ENCODE peak calls at places on chromosomes 2 and 18, in ten cellular contexts. X is brain microvascular endothelial cell, L is PC-3, U is DND-41, S is GM23338, G is HL-60, I is mammary epithelial cell, O is colonic mucosa, K is testis, H is K562. Y is an unnamed sample.

GRCh38 chr2:204108874-204109295 is 172.3 kb downstream of the ICOS start:
- DNase-seq in X (no peak), L (no peak), U (no peak), S (no peak), G (no peak), I (no peak), O (no peak), K (no peak), H (no peak), Y (no peak)

GRCh38 chr2:1081411-1082225 is 131.0 kb downstream of the SNTG2 start:
- DNase-seq in X (no peak), L (no peak), U (no peak), S (no peak), G (no peak), I (no peak), O (peak), K (peak), H (no peak), Y (no peak)

GRCh38 chr2:39377226-39377939 is 59.7 kb downstream of the MAP4K3 start:
- DNase-seq in X (no peak), L (no peak), U (no peak), S (no peak), G (no peak), I (no peak), O (no peak), K (no peak), H (no peak), Y (no peak)

GRCh38 chr2:15006667-15007066 is 374.1 kb downstream of the LRATD1 start:
- DNase-seq in X (no peak), L (no peak), U (no peak), S (no peak), G (no peak), I (peak), O (no peak), K (no peak), H (no peak), Y (no peak)

GRCh38 chr2:232489516-232490220 is 2.0 kb upstream of the ECEL1 start:
- DNase-seq in X (no peak), L (no peak), U (no peak), S (no peak), G (no peak), I (no peak), O (no peak), K (no peak), H (no peak), Y (no peak)

GRCh38 chr18:12092398-12093229 is 1.0 kb upstream of the ANKRD62 start:
- DNase-seq in X (no peak), L (peak), U (no peak), S (peak), G (no peak), I (no peak), O (peak), K (no peak), H (peak), Y (peak)

GRCh38 chr18:75204978-75205759 is 3.8 kb downstream of the PTGR3 start:
- DNase-seq in X (no peak), L (no peak), U (no peak), S (peak), G (no peak), I (no peak), O (no peak), K (no peak), H (no peak), Y (no peak)

GRCh38 chr2:11342561-11343343 is 1.7 kb downstream of the ROCK2 start:
- DNase-seq in X (peak), L (peak), U (no peak), S (no peak), G (no peak), I (peak), O (peak), K (peak), H (no peak), Y (peak)

GRCh38 chr2:170396799-170397459 is 219.0 kb downstream of the MYO3B start:
- DNase-seq in X (no peak), L (peak), U (no peak), S (peak), G (peak), I (no peak), O (no peak), K (no peak), H (no peak), Y (peak)

GRCh38 chr2:84247532-84247931 is 211.5 kb downstream of the SUCLG1 start:
- DNase-seq in X (no peak), L (peak), U (no peak), S (no peak), G (no peak), I (peak), O (no peak), K (no peak), H (no peak), Y (peak)

GRCh38 chr2:190456833-190457232 is 48.7 kb downstream of the MFSD6 start:
- DNase-seq in X (no peak), L (no peak), U (no peak), S (no peak), G (no peak), I (no peak), O (no peak), K (no peak), H (no peak), Y (no peak)

GRCh38 chr18:70522183-70522582 is 233.3 kb downstream of the SOCS6 start:
- DNase-seq in X (no peak), L (no peak), U (no peak), S (no peak), G (no peak), I (no peak), O (no peak), K (no peak), H (no peak), Y (no peak)

GRCh38 chr2:64770781-64771334 is 117.1 kb upstream of the SERTAD2 start:
- DNase-seq in X (peak), L (peak), U (no peak), S (no peak), G (no peak), I (peak), O (peak), K (peak), H (no peak), Y (peak)
- H3K27ac ChIP-seq in X (no peak), L (peak), U (no peak), S (no peak), G (no peak), I (no peak), O (no peak), K (no peak), H (no peak), Y (peak)

DNA sequence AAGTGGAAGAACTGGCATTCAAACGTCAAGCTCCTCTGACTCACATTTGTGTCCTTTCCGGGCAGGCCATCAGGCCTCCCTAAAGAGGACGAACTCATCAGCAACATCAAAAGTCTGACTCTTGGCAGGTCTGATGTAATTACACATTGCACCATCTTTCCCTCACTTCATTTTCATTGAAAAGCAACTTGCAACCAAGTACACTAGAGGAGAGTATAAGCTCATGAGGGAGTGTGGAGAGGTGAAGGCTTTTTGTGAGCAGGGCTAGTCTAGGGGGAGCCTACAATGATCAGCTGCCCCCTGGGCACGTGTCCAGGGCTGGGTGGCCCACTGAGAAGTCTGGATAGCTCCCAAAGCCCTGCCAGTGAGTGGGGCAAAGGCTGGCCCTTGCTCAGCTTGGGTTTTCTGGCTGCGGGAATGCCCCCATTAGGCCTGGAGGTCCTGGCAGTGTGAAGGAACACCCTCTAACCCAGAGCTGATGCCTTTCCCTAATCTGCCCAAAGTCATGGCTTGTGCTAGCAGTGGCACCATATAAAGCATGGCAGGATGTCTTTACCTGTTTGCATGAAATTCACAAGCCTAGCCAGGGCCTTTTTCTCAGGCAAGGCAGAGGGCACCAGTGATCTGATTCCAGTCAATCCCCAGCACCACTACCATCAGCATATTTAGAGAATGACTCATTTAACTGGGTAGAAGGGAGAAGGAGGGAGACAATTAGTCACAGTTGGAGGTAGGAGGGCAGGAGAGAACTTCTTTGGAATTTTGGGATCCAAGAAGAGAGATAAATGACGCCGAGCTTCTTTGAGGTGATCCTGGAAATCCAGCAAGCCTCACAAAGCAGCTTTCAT is 8.5 kb upstream of the DAW1 start:
- DNase-seq in X (peak), L (peak), U (no peak), S (peak), G (peak), I (peak), O (no peak), K (no peak), H (no peak), Y (peak)
- TF ChIP-seq CTCF in X (peak), L (peak), U (no peak), S (no peak), G (no peak), I (peak), O (no peak), K (no peak), H (no peak), Y (no peak)

GRCh38 chr2:200922439-200922838 is 33.3 kb downstream of the NIF3L1 start:
- DNase-seq in X (no peak), L (no peak), U (no peak), S (no peak), G (no peak), I (no peak), O (no peak), K (no peak), H (no peak), Y (no peak)
- H3K27ac ChIP-seq in X (no peak), L (no peak), U (no peak), S (no peak), G (no peak), I (no peak), O (no peak), K (no peak), H (no peak), Y (no peak)

DNA sequence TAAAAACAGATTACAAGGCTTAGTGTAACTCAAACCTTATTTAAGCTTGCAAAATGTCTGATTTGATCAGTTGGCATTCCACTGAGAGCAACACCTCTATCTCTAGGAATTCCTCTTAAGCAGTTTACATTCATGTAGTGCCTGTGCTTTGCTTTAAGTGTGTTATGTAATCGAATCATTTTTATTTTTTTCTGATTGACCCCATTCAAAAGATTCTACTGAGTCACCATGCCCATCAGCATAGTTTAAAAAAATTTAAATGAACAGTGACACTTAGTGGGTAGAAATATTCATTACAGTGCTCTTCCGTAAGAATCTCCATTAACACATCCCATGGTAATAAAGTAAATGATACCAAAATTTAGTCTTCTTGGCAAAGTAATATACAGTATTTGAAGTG is 67.8 kb upstream of the SLC4A10 start:
- DNase-seq in X (no peak), L (peak), U (no peak), S (no peak), G (no peak), I (no peak), O (no peak), K (no peak), H (no peak), Y (no peak)
- TF ChIP-seq CTCF in X (no peak), L (peak), U (peak), S (peak), G (no peak), I (peak), O (no peak), K (no peak), H (no peak), Y (no peak)

GRCh38 chr2:217824223-217824622 is 178.6 kb downstream of the TNS1 start:
- DNase-seq in X (no peak), L (no peak), U (no peak), S (no peak), G (no peak), I (no peak), O (no peak), K (no peak), H (no peak), Y (no peak)

GRCh38 chr2:217827430-217828201 is 175.2 kb downstream of the TNS1 start:
- DNase-seq in X (no peak), L (no peak), U (no peak), S (no peak), G (no peak), I (no peak), O (no peak), K (peak), H (peak), Y (no peak)

GRCh38 chr2:217826505-217826904 is 176.3 kb downstream of the TNS1 start:
- DNase-seq in X (no peak), L (no peak), U (no peak), S (no peak), G (no peak), I (no peak), O (peak), K (peak), H (no peak), Y (peak)

GRCh38 chr2:217823626-217824025 is 179.2 kb downstream of the TNS1 start:
- DNase-seq in X (no peak), L (no peak), U (no peak), S (no peak), G (no peak), I (no peak), O (no peak), K (no peak), H (no peak), Y (no peak)

DNA sequence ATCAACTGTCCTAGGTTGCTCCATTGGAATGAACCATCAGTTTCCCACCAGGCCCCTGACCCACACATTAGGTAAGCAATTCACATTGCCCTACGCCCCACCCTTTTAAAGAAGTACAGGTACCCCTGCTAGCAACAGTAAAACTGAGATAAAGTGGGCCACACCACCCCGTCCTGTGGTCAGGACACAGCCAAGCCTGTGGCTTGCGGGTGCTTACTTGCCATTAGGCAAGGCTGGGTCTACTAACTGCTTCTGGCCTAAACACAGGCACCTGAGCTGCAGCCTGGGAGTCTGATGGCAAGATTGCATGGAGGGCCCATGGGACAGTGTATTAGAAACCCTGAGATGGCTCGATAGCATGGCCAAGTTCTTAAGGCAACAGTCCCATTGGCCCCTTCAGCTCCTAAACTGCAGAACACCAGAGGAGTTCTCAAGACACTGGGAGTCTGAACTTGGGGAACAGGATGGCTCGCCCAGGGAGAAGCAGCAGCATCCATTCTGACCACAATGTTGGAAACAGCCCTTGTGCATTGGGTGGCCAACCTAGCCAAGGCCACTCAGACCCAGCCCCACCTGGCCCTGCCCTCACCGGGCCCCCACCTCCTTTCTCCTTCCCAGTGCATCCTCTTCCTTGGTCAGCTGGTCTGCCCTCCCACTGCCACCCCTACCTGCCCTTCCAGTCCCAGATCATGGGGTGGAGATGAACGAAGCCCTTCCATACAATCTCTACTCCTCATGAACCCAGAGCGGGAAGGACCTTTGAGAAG is 177.1 kb downstream of the TNS1 start:
- DNase-seq in X (no peak), L (no peak), U (no peak), S (no peak), G (no peak), I (no peak), O (no peak), K (no peak), H (no peak), Y (no peak)
- H3K27ac ChIP-seq in X (no peak), L (no peak), U (no peak), S (no peak), G (no peak), I (no peak), O (no peak), K (no peak), H (no peak), Y (peak)

GRCh38 chr18:29556070-29556469 is 1379.1 kb upstream of the CDH2 start:
- DNase-seq in X (no peak), L (no peak), U (no peak), S (peak), G (no peak), I (no peak), O (no peak), K (no peak), H (no peak), Y (no peak)
- TF ChIP-seq CTCF in X (no peak), L (peak), U (no peak), S (peak), G (no peak), I (no peak), O (no peak), K (no peak), H (no peak), Y (no peak)

GRCh38 chr18:55488473-55488872 is 99.5 kb downstream of the TCF4 start:
- DNase-seq in X (no peak), L (no peak), U (no peak), S (peak), G (no peak), I (no peak), O (no peak), K (no peak), H (no peak), Y (no peak)
- H3K27ac ChIP-seq in X (no peak), L (no peak), U (no peak), S (peak), G (no peak), I (no peak), O (no peak), K (no peak), H (no peak), Y (no peak)

DNA sequence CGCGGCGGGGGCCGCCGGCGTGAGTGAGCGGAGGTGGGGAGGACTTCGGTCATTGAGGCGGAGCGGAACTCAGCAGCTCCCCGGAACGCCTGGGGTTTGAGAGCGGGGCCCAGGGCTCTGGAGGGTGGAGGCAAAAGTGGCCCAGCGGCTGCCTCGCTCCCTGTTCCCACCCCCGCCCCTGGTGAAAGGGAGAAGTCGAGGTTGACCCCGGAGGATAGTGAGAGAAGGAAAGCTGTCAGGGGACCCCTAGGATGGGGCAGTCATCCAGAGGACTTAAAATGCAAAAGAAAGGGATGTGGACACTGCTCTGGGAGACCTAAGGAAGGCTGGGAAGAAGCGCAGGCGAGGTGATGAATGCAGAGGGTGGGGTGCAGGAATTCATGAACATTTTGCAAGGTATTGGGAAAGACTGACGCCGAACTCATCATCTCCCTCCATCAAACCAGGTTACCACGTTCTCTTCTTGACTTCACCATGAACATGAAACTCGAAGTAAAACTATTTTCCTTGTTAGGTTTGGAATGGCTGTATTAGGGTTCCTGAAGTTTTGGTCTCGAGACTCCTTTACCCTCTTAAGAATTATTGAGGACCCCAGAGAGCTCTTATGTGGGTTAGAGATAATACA is 788 bp downstream of the MALT1 start:
- DNase-seq in X (peak), L (peak), U (no peak), S (peak), G (no peak), I (peak), O (peak), K (no peak), H (no peak), Y (peak)
- TF ChIP-seq CTCF in X (no peak), L (no peak), U (no peak), S (no peak), G (no peak), I (no peak), O (no peak), K (no peak), H (no peak), Y (no peak)